ENCODE peak calls at places on chromosome 7, in four cellular contexts. O is A549, B is K562, W is GM12878. E is an unnamed sample.

GRCh38 chr7:76318488-76319353 is 16.2 kb downstream of the HSPB1 start:
- DNase-seq in O (peak), B (peak), W (peak), E (no peak)

GRCh38 chr7:26603631-26604030 is 260.8 kb downstream of the SKAP2 start:
- DNase-seq in O (no peak), B (no peak), W (no peak), E (peak)

GRCh38 chr7:91233201-91233600 is 31.0 kb upstream of the FZD1 start:
- DNase-seq in O (no peak), B (no peak), W (no peak), E (no peak)

GRCh38 chr7:23347682-23348180 is 48.6 kb downstream of the MALSU1 start:
- DNase-seq in O (peak), B (peak), W (no peak), E (peak)

GRCh38 chr7:106717997-106718871 is 57.3 kb upstream of the CCDC71L start:
- DNase-seq in O (peak), B (peak), W (peak), E (peak)

GRCh38 chr7:16998481-16999051 is 116.8 kb upstream of the AGR3 start:
- DNase-seq in O (no peak), B (no peak), W (no peak), E (no peak)

GRCh38 chr7:155383756-155384491 is 74.0 kb upstream of the EN2 start:
- DNase-seq in O (no peak), B (no peak), W (no peak), E (no peak)

GRCh38 chr7:20532841-20533240 is 82.6 kb upstream of the ABCB5 start:
- DNase-seq in O (no peak), B (no peak), W (no peak), E (no peak)

GRCh38 chr7:27516415-27516814 is 146.3 kb downstream of the HIBADH start:
- DNase-seq in O (no peak), B (no peak), W (no peak), E (no peak)

DNA sequence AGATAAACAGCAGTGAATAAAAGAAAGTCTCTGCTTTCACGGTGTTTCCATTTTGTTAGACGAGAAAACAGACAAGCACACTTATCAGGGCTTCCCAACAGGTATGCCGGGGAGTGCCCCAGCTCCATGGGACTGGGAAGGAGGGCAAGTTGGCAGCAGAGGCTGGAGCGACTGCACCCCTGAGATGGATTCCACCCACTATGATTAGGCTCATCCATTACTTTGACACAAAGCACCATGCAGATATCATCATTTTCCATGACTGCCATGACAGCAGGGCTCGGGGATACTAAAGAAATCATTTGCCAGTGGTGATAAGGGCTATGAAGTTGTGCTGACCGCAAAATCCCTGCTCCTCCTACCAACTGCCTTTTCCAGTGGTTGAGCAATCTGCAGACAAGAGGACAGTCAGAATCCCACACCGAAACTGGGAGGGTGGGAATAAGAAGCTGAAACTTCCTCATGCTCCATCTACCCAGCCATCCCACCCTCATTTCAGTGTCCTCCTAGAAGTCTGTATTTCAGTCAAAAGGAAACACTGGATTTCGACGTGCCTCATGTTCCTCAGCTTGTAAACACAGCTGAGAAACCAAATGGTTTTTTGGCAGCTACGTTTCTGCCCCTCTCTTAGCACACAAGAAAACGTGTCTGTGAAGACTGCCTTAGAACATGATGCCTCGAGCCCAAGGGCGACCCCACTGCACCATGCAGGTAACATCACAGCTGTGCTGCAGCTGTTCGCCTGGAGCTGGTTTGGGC is 15.5 kb downstream of the CREB3L2 start:
- DNase-seq in O (no peak), B (peak), W (no peak), E (no peak)
- TF ChIP-seq MAX in O (no peak), B (peak), W (no peak), E (no peak)

DNA sequence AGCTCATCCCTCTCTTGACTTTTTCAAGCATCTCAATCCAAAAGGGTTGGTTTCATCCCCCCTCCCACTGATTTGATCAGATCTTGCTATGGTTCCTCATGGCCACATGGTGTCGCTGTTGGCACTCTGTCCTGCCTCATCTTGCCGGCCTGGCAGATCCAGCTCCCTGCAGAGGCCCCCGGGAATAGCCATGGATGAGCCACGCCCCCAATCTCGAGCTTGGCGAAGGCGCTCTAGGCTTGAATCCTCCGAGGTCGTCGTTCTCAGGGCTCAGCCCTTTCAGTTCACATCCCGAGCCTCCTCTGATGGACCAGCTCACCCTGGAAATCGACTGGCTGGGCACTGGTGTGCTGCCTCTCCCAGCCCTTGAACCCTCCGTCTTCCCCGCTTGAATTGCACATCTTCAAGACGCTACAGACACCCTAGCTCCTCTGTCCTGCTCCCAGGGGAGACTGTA is 628.7 kb downstream of the TYW1 start:
- DNase-seq in O (peak), B (peak), W (no peak), E (peak)
- TF ChIP-seq RAD21 in O (peak), B (peak), W (peak), E (peak)

GRCh38 chr7:148142660-148143248 is 447.8 kb upstream of the C7orf33 start:
- DNase-seq in O (no peak), B (no peak), W (no peak), E (peak)
- TF ChIP-seq MAX in O (no peak), B (no peak), W (no peak), E (no peak)

DNA sequence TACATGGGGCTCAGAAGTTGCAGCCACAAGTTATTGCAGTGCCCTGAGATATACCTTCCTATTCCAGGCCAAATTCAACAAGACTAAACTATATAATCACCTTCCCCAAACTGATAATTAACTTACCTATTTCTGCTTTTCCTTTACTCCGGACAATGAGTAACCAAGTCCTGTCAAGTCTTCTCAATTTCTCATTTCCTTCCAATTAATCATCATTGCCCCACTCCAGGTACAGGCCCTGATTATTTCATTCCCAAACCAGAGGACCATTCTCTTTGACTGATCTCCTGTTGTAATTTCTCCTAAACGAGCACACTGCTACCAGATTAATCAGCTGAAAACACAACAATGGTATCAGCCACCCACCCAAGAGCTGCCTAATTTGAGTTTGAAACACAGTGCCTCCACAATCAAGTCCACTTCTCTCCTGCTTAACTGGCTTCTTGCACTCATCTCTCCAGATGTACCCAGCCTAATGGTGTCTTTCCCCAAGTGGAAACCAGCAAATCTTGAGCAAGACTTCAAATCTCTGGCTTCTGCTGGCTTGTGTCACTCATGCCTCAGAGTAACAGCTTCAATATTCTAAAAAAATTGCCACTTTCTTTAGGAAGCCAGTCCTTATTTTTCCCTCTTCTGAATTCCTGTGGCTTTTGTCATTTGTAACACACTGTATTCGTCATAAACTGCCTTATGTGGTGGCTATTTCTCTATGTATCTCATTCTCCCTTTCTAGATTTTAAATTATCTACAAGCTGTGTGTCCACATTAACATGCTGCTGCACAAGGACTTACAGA is 89.1 kb downstream of the CDK6 start:
- DNase-seq in O (no peak), B (no peak), W (no peak), E (no peak)
- TF ChIP-seq RAD21 in O (no peak), B (no peak), W (no peak), E (no peak)

DNA sequence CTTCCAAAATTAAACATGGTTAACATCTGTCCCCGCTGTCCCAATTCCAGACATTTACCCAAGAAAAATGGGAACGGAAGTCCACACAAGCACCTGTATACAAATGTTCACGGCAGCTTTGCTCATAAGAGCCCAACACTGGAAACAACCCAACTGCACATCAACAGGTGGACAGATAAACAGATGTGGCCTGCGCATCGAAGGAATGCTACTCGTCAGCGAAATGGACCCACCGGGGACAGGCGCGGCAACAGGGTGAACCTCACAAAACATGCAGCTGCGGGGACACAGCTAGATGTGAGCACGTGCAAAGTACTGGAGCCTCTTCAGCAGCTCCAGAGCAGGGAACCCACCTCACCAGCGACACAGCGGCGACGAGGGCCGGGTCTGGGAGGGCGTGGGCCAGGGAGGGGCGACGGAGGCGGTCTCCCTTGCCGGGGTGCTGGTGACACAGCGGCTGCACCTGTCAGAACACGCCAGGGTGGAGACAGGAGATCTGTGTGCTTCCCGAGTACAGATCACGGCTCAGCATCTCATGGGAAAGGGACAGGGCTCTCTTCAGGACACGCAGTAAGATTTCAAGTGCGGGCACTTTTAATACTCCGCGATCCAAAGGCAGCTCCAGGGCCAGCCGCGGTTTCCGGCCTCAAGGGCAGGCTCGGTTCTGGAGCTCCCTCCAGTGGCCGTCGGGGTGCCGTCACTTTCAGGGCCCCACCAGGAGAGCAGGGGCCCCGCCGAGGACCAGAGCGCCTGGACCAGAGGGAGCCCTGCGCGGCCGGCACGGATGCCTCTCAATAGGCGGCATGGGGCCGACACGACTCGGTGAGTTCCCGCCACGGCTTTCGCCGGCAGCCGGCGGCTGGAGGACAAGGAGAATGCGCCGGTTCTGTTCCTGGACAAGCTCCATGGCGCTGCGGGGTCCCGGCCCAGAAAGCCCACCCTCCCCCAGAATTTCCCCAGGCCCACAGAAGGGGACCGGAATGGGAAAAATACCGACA is 21.2 kb downstream of the GPR146 start:
- DNase-seq in O (peak), B (peak), W (no peak), E (no peak)
- TF ChIP-seq MAX in O (no peak), B (peak), W (peak), E (no peak)

GRCh38 chr7:159240962-159241361 is 96.3 kb upstream of the VIPR2 start:
- DNase-seq in O (no peak), B (no peak), W (no peak), E (no peak)
- TF ChIP-seq RAD21 in O (no peak), B (no peak), W (no peak), E (no peak)